ENCODE peak calls at places on chromosomes 16 and 17, in seven cellular contexts. One of them, this sample, is unnamed.

GRCh38 chr16:63287411-63287810 is 1251.2 kb upstream of the CDH8 start:
- DNase-seq in effector memory CD8-positive, alpha-beta T cell: no peak
- DNase-seq in kidney tubule cell: peak; percentile 45
- DNase-seq in mucosa of gallbladder: no peak
- DNase-seq in SW 1271: no peak
- DNase-seq in stimulated activated CD4-positive, alpha-beta T cell treated with anti-CD3 and anti-CD28 coated beads, Interleukin-15, amount 100 ng/mL, for 1 hour: no peak
- DNase-seq in left colon: no peak
- DNase-seq in this sample: no peak

GRCh38 chr16:80198995-80199299 is 341.8 kb upstream of the DYNLRB2 start:
- DNase-seq in effector memory CD8-positive, alpha-beta T cell: no peak
- DNase-seq in kidney tubule cell: no peak
- DNase-seq in mucosa of gallbladder: no peak
- DNase-seq in SW 1271: no peak
- DNase-seq in stimulated activated CD4-positive, alpha-beta T cell treated with anti-CD3 and anti-CD28 coated beads, Interleukin-15, amount 100 ng/mL, for 1 hour: no peak
- DNase-seq in left colon: no peak
- DNase-seq in this sample: no peak

GRCh38 chr17:80871341-80871740 is 120.3 kb upstream of the CHMP6 start:
- DNase-seq in effector memory CD8-positive, alpha-beta T cell: no peak
- DNase-seq in kidney tubule cell: no peak
- DNase-seq in mucosa of gallbladder: no peak
- DNase-seq in SW 1271: no peak
- DNase-seq in stimulated activated CD4-positive, alpha-beta T cell treated with anti-CD3 and anti-CD28 coated beads, Interleukin-15, amount 100 ng/mL, for 1 hour: no peak
- DNase-seq in left colon: peak; percentile 24
- DNase-seq in this sample: no peak

GRCh38 chr17:30203471-30203981 is 32.0 kb downstream of the SLC6A4 start:
- DNase-seq in effector memory CD8-positive, alpha-beta T cell: no peak
- DNase-seq in kidney tubule cell: no peak
- DNase-seq in mucosa of gallbladder: no peak
- DNase-seq in SW 1271: no peak
- DNase-seq in stimulated activated CD4-positive, alpha-beta T cell treated with anti-CD3 and anti-CD28 coated beads, Interleukin-15, amount 100 ng/mL, for 1 hour: no peak
- DNase-seq in left colon: no peak
- DNase-seq in this sample: no peak

GRCh38 chr17:41418116-41418860 is 6.1 kb downstream of the KRT37 start:
- DNase-seq in effector memory CD8-positive, alpha-beta T cell: no peak
- DNase-seq in kidney tubule cell: no peak
- DNase-seq in mucosa of gallbladder: no peak
- DNase-seq in SW 1271: no peak
- DNase-seq in stimulated activated CD4-positive, alpha-beta T cell treated with anti-CD3 and anti-CD28 coated beads, Interleukin-15, amount 100 ng/mL, for 1 hour: no peak
- DNase-seq in left colon: no peak
- DNase-seq in this sample: no peak

GRCh38 chr17:9606453-9606852 is 30.0 kb downstream of the CFAP52 start:
- DNase-seq in effector memory CD8-positive, alpha-beta T cell: no peak
- DNase-seq in kidney tubule cell: no peak
- DNase-seq in mucosa of gallbladder: no peak
- DNase-seq in SW 1271: no peak
- DNase-seq in stimulated activated CD4-positive, alpha-beta T cell treated with anti-CD3 and anti-CD28 coated beads, Interleukin-15, amount 100 ng/mL, for 1 hour: no peak
- DNase-seq in left colon: no peak
- DNase-seq in this sample: no peak

GRCh38 chr17:562174-562573 is 152.5 kb downstream of the VPS53 start:
- DNase-seq in effector memory CD8-positive, alpha-beta T cell: no peak
- DNase-seq in kidney tubule cell: no peak
- DNase-seq in mucosa of gallbladder: no peak
- DNase-seq in SW 1271: no peak
- DNase-seq in stimulated activated CD4-positive, alpha-beta T cell treated with anti-CD3 and anti-CD28 coated beads, Interleukin-15, amount 100 ng/mL, for 1 hour: no peak
- DNase-seq in left colon: no peak
- DNase-seq in this sample: no peak

GRCh38 chr16:75288596-75289120 is 37.2 kb upstream of the BCAR1 start:
- DNase-seq in effector memory CD8-positive, alpha-beta T cell: peak; percentile 64
- DNase-seq in kidney tubule cell: no peak
- DNase-seq in mucosa of gallbladder: no peak
- DNase-seq in SW 1271: no peak
- DNase-seq in stimulated activated CD4-positive, alpha-beta T cell treated with anti-CD3 and anti-CD28 coated beads, Interleukin-15, amount 100 ng/mL, for 1 hour: no peak
- DNase-seq in left colon: no peak
- DNase-seq in this sample: no peak

GRCh38 chr17:2545393-2545792 is 33.7 kb upstream of the METTL16 start:
- DNase-seq in effector memory CD8-positive, alpha-beta T cell: no peak
- DNase-seq in kidney tubule cell: no peak
- DNase-seq in mucosa of gallbladder: peak; percentile 69
- DNase-seq in SW 1271: no peak
- DNase-seq in stimulated activated CD4-positive, alpha-beta T cell treated with anti-CD3 and anti-CD28 coated beads, Interleukin-15, amount 100 ng/mL, for 1 hour: no peak
- DNase-seq in left colon: no peak
- DNase-seq in this sample: no peak

GRCh38 chr16:31093132-31093703 is 1.4 kb downstream of the VKORC1 start:
- DNase-seq in effector memory CD8-positive, alpha-beta T cell: no peak
- DNase-seq in kidney tubule cell: peak; percentile 54
- DNase-seq in mucosa of gallbladder: no peak
- DNase-seq in SW 1271: no peak
- DNase-seq in stimulated activated CD4-positive, alpha-beta T cell treated with anti-CD3 and anti-CD28 coated beads, Interleukin-15, amount 100 ng/mL, for 1 hour: no peak
- DNase-seq in left colon: no peak
- DNase-seq in this sample: no peak

GRCh38 chr16:19128454-19129210 is 14.9 kb downstream of the ITPRIPL2 start:
- DNase-seq in effector memory CD8-positive, alpha-beta T cell: no peak
- DNase-seq in kidney tubule cell: no peak
- DNase-seq in mucosa of gallbladder: no peak
- DNase-seq in SW 1271: no peak
- DNase-seq in stimulated activated CD4-positive, alpha-beta T cell treated with anti-CD3 and anti-CD28 coated beads, Interleukin-15, amount 100 ng/mL, for 1 hour: no peak
- DNase-seq in left colon: no peak
- DNase-seq in this sample: no peak

GRCh38 chr17:81348097-81349055 is 46.9 kb upstream of the BAHCC1 start:
- DNase-seq in effector memory CD8-positive, alpha-beta T cell: no peak
- DNase-seq in kidney tubule cell: peak; percentile 33
- DNase-seq in mucosa of gallbladder: peak; percentile 60
- DNase-seq in SW 1271: no peak
- DNase-seq in stimulated activated CD4-positive, alpha-beta T cell treated with anti-CD3 and anti-CD28 coated beads, Interleukin-15, amount 100 ng/mL, for 1 hour: no peak
- DNase-seq in left colon: peak; percentile 81
- DNase-seq in this sample: no peak

GRCh38 chr17:39219647-39220154 is 6.0 kb downstream of the STAC2 start:
- DNase-seq in effector memory CD8-positive, alpha-beta T cell: no peak
- DNase-seq in kidney tubule cell: no peak
- DNase-seq in mucosa of gallbladder: no peak
- DNase-seq in SW 1271: no peak
- DNase-seq in stimulated activated CD4-positive, alpha-beta T cell treated with anti-CD3 and anti-CD28 coated beads, Interleukin-15, amount 100 ng/mL, for 1 hour: no peak
- DNase-seq in left colon: no peak
- DNase-seq in this sample: no peak

GRCh38 chr17:29577778-29578211 is 9.3 kb downstream of the TP53I13 start:
- DNase-seq in effector memory CD8-positive, alpha-beta T cell: no peak
- DNase-seq in kidney tubule cell: no peak
- DNase-seq in mucosa of gallbladder: no peak
- DNase-seq in SW 1271: no peak
- DNase-seq in stimulated activated CD4-positive, alpha-beta T cell treated with anti-CD3 and anti-CD28 coated beads, Interleukin-15, amount 100 ng/mL, for 1 hour: no peak
- DNase-seq in left colon: no peak
- DNase-seq in this sample: no peak

GRCh38 chr17:58193641-58194259 is 1.2 kb downstream of the EPX start:
- DNase-seq in effector memory CD8-positive, alpha-beta T cell: no peak
- DNase-seq in kidney tubule cell: no peak
- DNase-seq in mucosa of gallbladder: no peak
- DNase-seq in SW 1271: no peak
- DNase-seq in stimulated activated CD4-positive, alpha-beta T cell treated with anti-CD3 and anti-CD28 coated beads, Interleukin-15, amount 100 ng/mL, for 1 hour: no peak
- DNase-seq in left colon: no peak
- DNase-seq in this sample: no peak

GRCh38 chr17:69122065-69122464 is 19.6 kb downstream of the ABCA6 start:
- DNase-seq in effector memory CD8-positive, alpha-beta T cell: no peak
- DNase-seq in kidney tubule cell: peak; percentile 6
- DNase-seq in mucosa of gallbladder: no peak
- DNase-seq in SW 1271: no peak
- DNase-seq in stimulated activated CD4-positive, alpha-beta T cell treated with anti-CD3 and anti-CD28 coated beads, Interleukin-15, amount 100 ng/mL, for 1 hour: no peak
- DNase-seq in left colon: no peak
- DNase-seq in this sample: no peak

GRCh38 chr17:75404739-75405364 is 626 bp downstream of the GRB2 start:
- DNase-seq in effector memory CD8-positive, alpha-beta T cell: peak; percentile 36
- DNase-seq in kidney tubule cell: peak; percentile 56
- DNase-seq in mucosa of gallbladder: peak; percentile 25
- DNase-seq in SW 1271: no peak
- DNase-seq in stimulated activated CD4-positive, alpha-beta T cell treated with anti-CD3 and anti-CD28 coated beads, Interleukin-15, amount 100 ng/mL, for 1 hour: peak; percentile 5
- DNase-seq in left colon: peak; percentile 55
- DNase-seq in this sample: no peak

GRCh38 chr16:88768041-88768876 is 16.8 kb downstream of the PIEZO1 start:
- DNase-seq in effector memory CD8-positive, alpha-beta T cell: no peak
- DNase-seq in kidney tubule cell: no peak
- DNase-seq in mucosa of gallbladder: no peak
- DNase-seq in SW 1271: no peak
- DNase-seq in stimulated activated CD4-positive, alpha-beta T cell treated with anti-CD3 and anti-CD28 coated beads, Interleukin-15, amount 100 ng/mL, for 1 hour: no peak
- DNase-seq in left colon: peak; percentile 78
- DNase-seq in this sample: no peak

GRCh38 chr16:88884569-88885271 is 18.3 kb upstream of the PABPN1L start:
- DNase-seq in effector memory CD8-positive, alpha-beta T cell: no peak
- DNase-seq in kidney tubule cell: no peak
- DNase-seq in mucosa of gallbladder: no peak
- DNase-seq in SW 1271: no peak
- DNase-seq in stimulated activated CD4-positive, alpha-beta T cell treated with anti-CD3 and anti-CD28 coated beads, Interleukin-15, amount 100 ng/mL, for 1 hour: no peak
- DNase-seq in left colon: no peak
- DNase-seq in this sample: no peak

GRCh38 chr17:45221081-45221996 is at the start of gene FMNL1:
- DNase-seq in effector memory CD8-positive, alpha-beta T cell: peak; percentile 60
- DNase-seq in kidney tubule cell: peak; percentile 44
- DNase-seq in mucosa of gallbladder: peak; percentile 28
- DNase-seq in SW 1271: no peak
- DNase-seq in stimulated activated CD4-positive, alpha-beta T cell treated with anti-CD3 and anti-CD28 coated beads, Interleukin-15, amount 100 ng/mL, for 1 hour: no peak
- DNase-seq in left colon: no peak
- DNase-seq in this sample: no peak

GRCh38 chr17:48215583-48216139 is 108.1 kb downstream of the SNX11 start:
- DNase-seq in effector memory CD8-positive, alpha-beta T cell: no peak
- DNase-seq in kidney tubule cell: peak; percentile 61
- DNase-seq in mucosa of gallbladder: no peak
- DNase-seq in SW 1271: peak; percentile 9
- DNase-seq in stimulated activated CD4-positive, alpha-beta T cell treated with anti-CD3 and anti-CD28 coated beads, Interleukin-15, amount 100 ng/mL, for 1 hour: no peak
- DNase-seq in left colon: no peak
- DNase-seq in this sample: no peak

GRCh38 chr17:71084219-71084618 is 914.9 kb downstream of the KCNJ2 start:
- DNase-seq in effector memory CD8-positive, alpha-beta T cell: no peak
- DNase-seq in kidney tubule cell: peak; percentile 37
- DNase-seq in mucosa of gallbladder: no peak
- DNase-seq in SW 1271: peak; percentile 6
- DNase-seq in stimulated activated CD4-positive, alpha-beta T cell treated with anti-CD3 and anti-CD28 coated beads, Interleukin-15, amount 100 ng/mL, for 1 hour: no peak
- DNase-seq in left colon: no peak
- DNase-seq in this sample: no peak

GRCh38 chr17:10135539-10136257 is 62.7 kb downstream of the GAS7 start:
- DNase-seq in effector memory CD8-positive, alpha-beta T cell: no peak
- DNase-seq in kidney tubule cell: peak; percentile 38
- DNase-seq in mucosa of gallbladder: peak; percentile 51
- DNase-seq in SW 1271: no peak
- DNase-seq in stimulated activated CD4-positive, alpha-beta T cell treated with anti-CD3 and anti-CD28 coated beads, Interleukin-15, amount 100 ng/mL, for 1 hour: no peak
- DNase-seq in left colon: peak; percentile 60
- DNase-seq in this sample: no peak

GRCh38 chr16:895371-895770 is 75.4 kb downstream of the LMF1 start:
- DNase-seq in effector memory CD8-positive, alpha-beta T cell: no peak
- DNase-seq in kidney tubule cell: no peak
- DNase-seq in mucosa of gallbladder: no peak
- DNase-seq in SW 1271: no peak
- DNase-seq in stimulated activated CD4-positive, alpha-beta T cell treated with anti-CD3 and anti-CD28 coated beads, Interleukin-15, amount 100 ng/mL, for 1 hour: no peak
- DNase-seq in left colon: no peak
- DNase-seq in this sample: no peak

GRCh38 chr16:49857423-49858181 is 1.7 kb upstream of the ZNF423 start:
- DNase-seq in effector memory CD8-positive, alpha-beta T cell: peak; percentile 28
- DNase-seq in kidney tubule cell: peak; percentile 58
- DNase-seq in mucosa of gallbladder: peak; percentile 48
- DNase-seq in SW 1271: no peak
- DNase-seq in stimulated activated CD4-positive, alpha-beta T cell treated with anti-CD3 and anti-CD28 coated beads, Interleukin-15, amount 100 ng/mL, for 1 hour: peak; percentile 16
- DNase-seq in left colon: peak; percentile 71
- DNase-seq in this sample: no peak

GRCh38 chr16:48321307-48322036 is 63.7 kb downstream of the SIAH1 start:
- DNase-seq in effector memory CD8-positive, alpha-beta T cell: no peak
- DNase-seq in kidney tubule cell: peak; percentile 17
- DNase-seq in mucosa of gallbladder: no peak
- DNase-seq in SW 1271: no peak
- DNase-seq in stimulated activated CD4-positive, alpha-beta T cell treated with anti-CD3 and anti-CD28 coated beads, Interleukin-15, amount 100 ng/mL, for 1 hour: no peak
- DNase-seq in left colon: no peak
- DNase-seq in this sample: no peak

GRCh38 chr16:77468831-77469230 is 34.0 kb upstream of the ADAMTS18 start:
- DNase-seq in effector memory CD8-positive, alpha-beta T cell: no peak
- DNase-seq in kidney tubule cell: no peak
- DNase-seq in mucosa of gallbladder: no peak
- DNase-seq in SW 1271: no peak
- DNase-seq in stimulated activated CD4-positive, alpha-beta T cell treated with anti-CD3 and anti-CD28 coated beads, Interleukin-15, amount 100 ng/mL, for 1 hour: no peak
- DNase-seq in left colon: no peak
- DNase-seq in this sample: no peak

GRCh38 chr16:62805221-62805857 is 769.1 kb upstream of the CDH8 start:
- DNase-seq in effector memory CD8-positive, alpha-beta T cell: no peak
- DNase-seq in kidney tubule cell: no peak
- DNase-seq in mucosa of gallbladder: no peak
- DNase-seq in SW 1271: no peak
- DNase-seq in stimulated activated CD4-positive, alpha-beta T cell treated with anti-CD3 and anti-CD28 coated beads, Interleukin-15, amount 100 ng/mL, for 1 hour: no peak
- DNase-seq in left colon: no peak
- DNase-seq in this sample: no peak

GRCh38 chr16:27314161-27314723 is 468 bp downstream of the IL4R start:
- DNase-seq in effector memory CD8-positive, alpha-beta T cell: peak; percentile 35
- DNase-seq in kidney tubule cell: peak; percentile 88
- DNase-seq in mucosa of gallbladder: peak; percentile 64
- DNase-seq in SW 1271: peak; percentile 51
- DNase-seq in stimulated activated CD4-positive, alpha-beta T cell treated with anti-CD3 and anti-CD28 coated beads, Interleukin-15, amount 100 ng/mL, for 1 hour: peak; percentile 22
- DNase-seq in left colon: peak; percentile 74
- DNase-seq in this sample: peak; percentile 71

GRCh38 chr16:23504453-23505179 is 5.7 kb downstream of the GGA2 start:
- DNase-seq in effector memory CD8-positive, alpha-beta T cell: peak; percentile 79
- DNase-seq in kidney tubule cell: peak; percentile 96
- DNase-seq in mucosa of gallbladder: peak; percentile 36
- DNase-seq in SW 1271: peak; percentile 72
- DNase-seq in stimulated activated CD4-positive, alpha-beta T cell treated with anti-CD3 and anti-CD28 coated beads, Interleukin-15, amount 100 ng/mL, for 1 hour: peak; percentile 11
- DNase-seq in left colon: peak; percentile 50
- DNase-seq in this sample: peak; percentile 73

GRCh38 chr17:34154916-34155730 is 100.0 kb upstream of the CCL2 start:
- DNase-seq in effector memory CD8-positive, alpha-beta T cell: no peak
- DNase-seq in kidney tubule cell: no peak
- DNase-seq in mucosa of gallbladder: no peak
- DNase-seq in SW 1271: no peak
- DNase-seq in stimulated activated CD4-positive, alpha-beta T cell treated with anti-CD3 and anti-CD28 coated beads, Interleukin-15, amount 100 ng/mL, for 1 hour: no peak
- DNase-seq in left colon: no peak
- DNase-seq in this sample: no peak

GRCh38 chr16:11240636-11241473 is 15.1 kb downstream of the SOCS1 start:
- DNase-seq in effector memory CD8-positive, alpha-beta T cell: no peak
- DNase-seq in kidney tubule cell: no peak
- DNase-seq in mucosa of gallbladder: no peak
- DNase-seq in SW 1271: no peak
- DNase-seq in stimulated activated CD4-positive, alpha-beta T cell treated with anti-CD3 and anti-CD28 coated beads, Interleukin-15, amount 100 ng/mL, for 1 hour: no peak
- DNase-seq in left colon: no peak
- DNase-seq in this sample: no peak

GRCh38 chr16:1206786-1207185 is 18.3 kb downstream of the TPSG1 start:
- DNase-seq in effector memory CD8-positive, alpha-beta T cell: no peak
- DNase-seq in kidney tubule cell: no peak
- DNase-seq in mucosa of gallbladder: no peak
- DNase-seq in SW 1271: no peak
- DNase-seq in stimulated activated CD4-positive, alpha-beta T cell treated with anti-CD3 and anti-CD28 coated beads, Interleukin-15, amount 100 ng/mL, for 1 hour: no peak
- DNase-seq in left colon: no peak
- DNase-seq in this sample: no peak

GRCh38 chr17:40602445-40603443 is 37.5 kb upstream of the CCR7 start:
- DNase-seq in effector memory CD8-positive, alpha-beta T cell: no peak
- DNase-seq in kidney tubule cell: no peak
- DNase-seq in mucosa of gallbladder: peak; percentile 63
- DNase-seq in SW 1271: no peak
- DNase-seq in stimulated activated CD4-positive, alpha-beta T cell treated with anti-CD3 and anti-CD28 coated beads, Interleukin-15, amount 100 ng/mL, for 1 hour: peak; percentile 44
- DNase-seq in left colon: peak; percentile 45
- DNase-seq in this sample: no peak

GRCh38 chr17:72397223-72397667 is 276.4 kb downstream of the SOX9 start:
- DNase-seq in effector memory CD8-positive, alpha-beta T cell: no peak
- DNase-seq in kidney tubule cell: no peak
- DNase-seq in mucosa of gallbladder: no peak
- DNase-seq in SW 1271: no peak
- DNase-seq in stimulated activated CD4-positive, alpha-beta T cell treated with anti-CD3 and anti-CD28 coated beads, Interleukin-15, amount 100 ng/mL, for 1 hour: no peak
- DNase-seq in left colon: no peak
- DNase-seq in this sample: no peak

GRCh38 chr17:76527430-76528111 is 9.9 kb downstream of the CYGB start:
- DNase-seq in effector memory CD8-positive, alpha-beta T cell: peak; percentile 43
- DNase-seq in kidney tubule cell: peak; percentile 81
- DNase-seq in mucosa of gallbladder: peak; percentile 39
- DNase-seq in SW 1271: no peak
- DNase-seq in stimulated activated CD4-positive, alpha-beta T cell treated with anti-CD3 and anti-CD28 coated beads, Interleukin-15, amount 100 ng/mL, for 1 hour: no peak
- DNase-seq in left colon: peak; percentile 53
- DNase-seq in this sample: no peak